ENCODE peak calls at places on chromosome 21, in eight cellular contexts. M is GM12878, E is A549, F is HCT116, I is IMR-90, U is K562, Q is SK-N-SH, K is HepG2. B is an unnamed sample.
A peak's percentile ranks its signal among the peaks of the same experiment; 100 is the strongest.

GRCh38 chr21:42044871-42045495 is 26.1 kb upstream of the UMODL1 start:
- DNase-seq in M (no peak), E (no peak), F (no peak), I (no peak), U (no peak), Q (no peak), K (no peak), B (no peak)

GRCh38 chr21:19999369-20000272 is 998.6 kb upstream of the NCAM2 start:
- DNase-seq in M (no peak), E (no peak), F (no peak), I (no peak), U (peak; percentile 23), Q (no peak), K (no peak), B (no peak)

GRCh38 chr21:29125199-29125598 is 5.2 kb upstream of the MAP3K7CL start:
- DNase-seq in M (peak; percentile 71), E (no peak), F (no peak), I (no peak), U (no peak), Q (no peak), K (no peak), B (no peak)

GRCh38 chr21:34986561-34987533 is 62.3 kb downstream of the RUNX1 start:
- DNase-seq in M (peak; percentile 72), E (no peak), F (peak; percentile 93), I (peak; percentile 81), U (no peak), Q (no peak), K (peak; percentile 84), B (peak; percentile 15)

GRCh38 chr21:29105218-29105617 is 25.2 kb upstream of the MAP3K7CL start:
- DNase-seq in M (no peak), E (no peak), F (no peak), I (peak; percentile 63), U (no peak), Q (no peak), K (peak; percentile 8), B (no peak)

GRCh38 chr21:29287383-29287782 is 11.3 kb upstream of the BACH1 start:
- DNase-seq in M (no peak), E (no peak), F (no peak), I (peak; percentile 52), U (no peak), Q (no peak), K (peak; percentile 35), B (no peak)

GRCh38 chr21:16974060-16974459 is 538.8 kb upstream of the CXADR start:
- DNase-seq in M (no peak), E (no peak), F (no peak), I (peak; percentile 72), U (no peak), Q (no peak), K (no peak), B (no peak)

GRCh38 chr21:42135386-42136040 is 64.4 kb downstream of the UMODL1 start:
- DNase-seq in M (no peak), E (no peak), F (no peak), I (no peak), U (no peak), Q (no peak), K (no peak), B (no peak)

GRCh38 chr21:28776251-28776650 is 216.4 kb downstream of the LTN1 start:
- DNase-seq in M (no peak), E (no peak), F (no peak), I (peak; percentile 96), U (no peak), Q (no peak), K (no peak), B (no peak)

GRCh38 chr21:35093514-35093913 is 44.4 kb upstream of the RUNX1 start:
- DNase-seq in M (no peak), E (no peak), F (no peak), I (no peak), U (no peak), Q (no peak), K (no peak), B (no peak)

GRCh38 chr21:41837756-41838297 is 41.3 kb downstream of the PRDM15 start:
- DNase-seq in M (no peak), E (no peak), F (no peak), I (no peak), U (no peak), Q (no peak), K (no peak), B (no peak)

GRCh38 chr21:40165212-40165611 is 298.0 kb downstream of the PCP4 start:
- DNase-seq in M (no peak), E (no peak), F (no peak), I (no peak), U (no peak), Q (no peak), K (no peak), B (no peak)

GRCh38 chr21:30579351-30579750 is 10.8 kb downstream of the KRTAP22-2 start:
- DNase-seq in M (no peak), E (no peak), F (no peak), I (no peak), U (no peak), Q (no peak), K (no peak), B (no peak)

DNA sequence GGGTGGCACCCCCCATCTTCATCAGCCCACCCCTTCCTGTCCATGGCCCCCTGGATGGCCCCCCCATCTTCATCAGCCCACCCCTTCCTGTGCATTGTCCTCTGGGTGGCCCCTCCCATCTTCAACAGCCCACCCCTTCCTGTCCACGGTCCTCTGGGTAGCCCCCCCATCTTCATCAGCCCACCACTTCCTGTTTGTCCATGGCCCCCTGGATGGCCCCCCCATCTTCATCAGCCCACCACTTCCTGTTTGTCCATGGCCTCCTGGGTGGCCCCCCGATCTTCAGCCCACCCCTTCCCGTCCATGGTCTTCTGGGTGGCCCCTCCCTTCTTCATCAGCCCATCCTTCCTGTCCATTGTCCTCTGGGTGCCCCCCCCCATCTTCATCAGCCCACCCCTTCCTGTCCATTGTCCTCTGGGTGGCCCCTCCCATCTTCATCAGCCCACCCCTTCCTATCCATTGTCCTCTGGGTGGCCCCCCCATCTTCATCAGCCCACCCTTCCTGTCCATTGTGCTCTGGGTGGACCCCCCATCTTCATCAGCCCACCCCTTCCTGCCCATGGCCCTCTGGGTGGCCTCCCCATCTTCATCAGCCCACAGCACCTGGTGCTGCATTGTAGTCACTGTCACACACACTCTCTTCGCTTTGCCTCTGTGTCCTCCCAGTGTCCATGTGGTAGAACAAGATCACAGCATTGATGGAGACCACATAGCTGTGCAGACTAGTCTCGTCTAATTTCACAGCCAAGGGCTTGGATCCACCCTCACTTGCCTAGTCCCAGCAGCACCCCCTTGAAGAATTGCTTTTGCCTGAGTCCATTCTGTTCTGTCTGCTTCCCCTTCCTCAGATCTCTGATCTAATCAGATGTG is 95.9 kb downstream of the PCBP3 start:
- DNase-seq in M (no peak), E (no peak), F (no peak), I (no peak), U (no peak), Q (no peak), K (no peak), B (no peak)
- TF ChIP-seq RAD21 in M (no peak), E (no peak), F (no peak), I (no peak), U (no peak), Q (no peak), K (no peak), B (no peak)

GRCh38 chr21:44516828-44517174 is 23.2 kb downstream of the KRTAP10-1 start:
- DNase-seq in M (no peak), E (no peak), F (no peak), I (no peak), U (no peak), Q (no peak), K (no peak), B (no peak)

GRCh38 chr21:44515359-44516165 is 24.4 kb downstream of the KRTAP10-1 start:
- DNase-seq in M (no peak), E (no peak), F (no peak), I (no peak), U (no peak), Q (no peak), K (no peak), B (no peak)

GRCh38 chr21:44514746-44515358 is 25.1 kb downstream of the KRTAP10-1 start:
- DNase-seq in M (no peak), E (no peak), F (no peak), I (no peak), U (no peak), Q (no peak), K (peak; percentile 77), B (no peak)

GRCh38 chr21:44517175-44517899 is 22.7 kb downstream of the KRTAP10-1 start:
- DNase-seq in M (peak; percentile 13), E (peak; percentile 53), F (peak; percentile 98), I (peak; percentile 29), U (peak; percentile 96), Q (peak; percentile 98), K (peak; percentile 93), B (no peak)

DNA sequence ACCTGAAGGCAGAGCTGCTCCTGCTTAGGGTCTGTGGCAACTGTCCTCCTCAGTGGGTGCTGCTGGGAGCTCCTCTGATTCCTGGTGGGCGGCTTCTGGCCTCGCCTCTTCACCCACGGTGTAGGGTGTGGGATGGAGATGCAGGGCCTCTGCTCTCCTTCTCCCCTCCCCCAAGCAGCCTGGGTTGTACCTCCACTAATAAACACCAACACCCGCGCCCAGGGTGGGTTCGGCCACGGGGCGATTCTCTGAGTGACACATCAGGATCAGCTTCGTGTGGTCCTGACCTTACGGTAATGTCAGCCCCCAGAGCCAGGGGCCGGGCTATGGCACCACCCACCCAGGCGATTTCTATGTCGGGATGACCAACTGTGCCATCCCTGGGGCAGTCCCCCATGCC is 23.7 kb downstream of the KRTAP10-1 start:
- DNase-seq in M (no peak), E (no peak), F (no peak), I (no peak), U (no peak), Q (no peak), K (no peak), B (no peak)
- TF ChIP-seq RAD21 in M (no peak), E (no peak), F (no peak), I (no peak), U (no peak), Q (no peak), K (no peak), B (no peak)

GRCh38 chr21:33477066-33477465 is 2.7 kb downstream of the TMEM50B start:
- DNase-seq in M (no peak), E (no peak), F (no peak), I (no peak), U (no peak), Q (no peak), K (no peak), B (no peak)

GRCh38 chr21:33478182-33478581 is 1.6 kb downstream of the TMEM50B start:
- DNase-seq in M (no peak), E (no peak), F (no peak), I (no peak), U (no peak), Q (no peak), K (no peak), B (no peak)

GRCh38 chr21:33480481-33481103 is 818 bp upstream of the TMEM50B start:
- DNase-seq in M (no peak), E (no peak), F (no peak), I (no peak), U (no peak), Q (no peak), K (no peak), B (no peak)

GRCh38 chr21:33479679-33480480 is at the start of gene TMEM50B:
- DNase-seq in M (peak; percentile 79), E (peak; percentile 79), F (peak; percentile 83), I (peak; percentile 95), U (peak; percentile 100), Q (peak; percentile 98), K (peak; percentile 90), B (peak; percentile 88)

GRCh38 chr21:33478858-33479678 is 706 bp downstream of the TMEM50B start:
- DNase-seq in M (no peak), E (no peak), F (no peak), I (peak; percentile 17), U (peak; percentile 64), Q (peak; percentile 69), K (peak; percentile 10), B (no peak)
- TF ChIP-seq RAD21 in M (no peak), E (no peak), F (no peak), I (no peak), U (no peak), Q (no peak), K (no peak), B (no peak)

GRCh38 chr21:38134084-38134873 is 122.5 kb upstream of the KCNJ15 start:
- DNase-seq in M (no peak), E (no peak), F (no peak), I (no peak), U (no peak), Q (no peak), K (no peak), B (no peak)
- TF ChIP-seq RAD21 in M (no peak), E (no peak), F (no peak), I (no peak), U (no peak), Q (no peak), K (no peak), B (no peak)